ENCODE peak calls at places on chromosomes 13 and 19, in eight cellular contexts. A is renal cortical epithelial cell; N is BE2C; Q is stimulated activated CD8-positive, alpha-beta memory T cell treated with anti-CD3 and anti-CD28 coated beads, Interleukin-4, amount 100 ng/mL, for 48 hours; J is mesendoderm; Y is GM12892; V is ELR; O is activated T-cell treated with anti-CD3 and anti-CD28 coated beads, Interleukin-2, amount 50 U/mL, for 4 hours. G is an unnamed sample.
A peak's percentile ranks its signal among the peaks of the same experiment; 100 is the strongest.

GRCh38 chr19:13812544-13812943 is 17.3 kb downstream of the ZSWIM4 start:
- DNase-seq in A (no peak), N (no peak), Q (no peak), J (no peak), Y (no peak), V (no peak), O (no peak), G (no peak)

GRCh38 chr13:97583884-97584497 is 150.0 kb downstream of the RAP2A start:
- DNase-seq in A (peak; percentile 9), N (no peak), Q (no peak), J (no peak), Y (no peak), V (no peak), O (no peak), G (peak; percentile 79)

GRCh38 chr13:76813874-76814273 is 72.3 kb downstream of the KCTD12 start:
- DNase-seq in A (no peak), N (peak; percentile 24), Q (no peak), J (no peak), Y (no peak), V (no peak), O (no peak), G (peak; percentile 44)

GRCh38 chr19:49333426-49334288 is 1.5 kb upstream of the CD37 start:
- DNase-seq in A (no peak), N (no peak), Q (peak; percentile 75), J (no peak), Y (peak; percentile 57), V (no peak), O (peak; percentile 58), G (no peak)

GRCh38 chr13:111893071-111893606 is 173.8 kb upstream of the SOX1 start:
- DNase-seq in A (no peak), N (no peak), Q (no peak), J (peak; percentile 89), Y (no peak), V (no peak), O (no peak), G (no peak)

GRCh38 chr19:28500319-28500718 is 712.6 kb downstream of the UQCRFS1 start:
- DNase-seq in A (no peak), N (no peak), Q (no peak), J (no peak), Y (no peak), V (no peak), O (no peak), G (no peak)

GRCh38 chr19:49149652-49150105 is 5.5 kb downstream of the HRC start:
- DNase-seq in A (peak; percentile 45), N (peak; percentile 85), Q (no peak), J (peak; percentile 96), Y (no peak), V (peak; percentile 87), O (no peak), G (peak; percentile 91)

GRCh38 chr19:37519890-37520289 is 13.2 kb downstream of the ZNF793 start:
- DNase-seq in A (peak; percentile 4), N (peak; percentile 52), Q (no peak), J (peak; percentile 14), Y (no peak), V (peak; percentile 37), O (no peak), G (peak; percentile 32)

GRCh38 chr13:44238011-44238421 is 135.6 kb upstream of the SERP2 start:
- DNase-seq in A (no peak), N (peak; percentile 71), Q (no peak), J (no peak), Y (no peak), V (no peak), O (no peak), G (no peak)

GRCh38 chr19:33677745-33678426 is 56.1 kb downstream of the CHST8 start:
- DNase-seq in A (no peak), N (no peak), Q (no peak), J (peak; percentile 19), Y (no peak), V (no peak), O (no peak), G (no peak)

GRCh38 chr13:112684041-112684440 is 5.8 kb upstream of the ATP11A start:
- DNase-seq in A (no peak), N (no peak), Q (peak; percentile 17), J (no peak), Y (no peak), V (no peak), O (no peak), G (no peak)

GRCh38 chr19:11383706-11384048 is 437 bp downstream of the EPOR start:
- DNase-seq in A (no peak), N (no peak), Q (no peak), J (peak; percentile 42), Y (no peak), V (no peak), O (no peak), G (no peak)

GRCh38 chr13:34462843-34463242 is 479.2 kb upstream of the NBEA start:
- DNase-seq in A (peak; percentile 85), N (no peak), Q (no peak), J (no peak), Y (no peak), V (peak; percentile 67), O (no peak), G (no peak)

GRCh38 chr19:38394488-38394887 is 6.0 kb downstream of the SPRED3 start:
- DNase-seq in A (no peak), N (no peak), Q (peak; percentile 86), J (peak; percentile 95), Y (peak; percentile 61), V (no peak), O (peak; percentile 61), G (no peak)

GRCh38 chr19:3986260-3987041 is 1.2 kb upstream of the EEF2 start:
- DNase-seq in A (peak; percentile 85), N (peak; percentile 75), Q (peak; percentile 74), J (no peak), Y (peak; percentile 31), V (peak; percentile 89), O (peak; percentile 47), G (peak; percentile 88)

G was measured in OCI-M1.